ENCODE peak calls at places on chromosomes 13 and 19, in five cellular contexts. R is uterus, X is adrenal gland, L is transverse colon, S is ovary. Z is an unnamed sample.

GRCh38 chr19:13024126-13024957 is 29.1 kb downstream of the NFIX start:
- DNase-seq in R (peak; percentile 47), X (no peak), L (no peak), S (no peak), Z (no peak)

GRCh38 chr13:110347535-110348308 is 40.6 kb downstream of the COL4A2 start:
- DNase-seq in R (peak; percentile 53), X (peak; percentile 47), L (no peak), S (no peak), Z (no peak)

GRCh38 chr13:110228936-110229904 is 77.7 kb downstream of the COL4A1 start:
- DNase-seq in R (no peak), X (no peak), L (no peak), S (no peak), Z (no peak)

GRCh38 chr13:110388141-110388943 is 81.3 kb downstream of the COL4A2 start:
- DNase-seq in R (peak; percentile 66), X (no peak), L (peak; percentile 52), S (peak; percentile 59), Z (no peak)

GRCh38 chr19:56092685-56093631 is 28.1 kb downstream of the ZNF787 start:
- DNase-seq in R (no peak), X (peak; percentile 9), L (no peak), S (no peak), Z (no peak)

GRCh38 chr19:5665781-5666513 is 14.4 kb downstream of the MICOS13 start:
- DNase-seq in R (no peak), X (no peak), L (no peak), S (no peak), Z (no peak)

GRCh38 chr19:43782311-43782660 is 1.5 kb upstream of the KCNN4 start:
- DNase-seq in R (no peak), X (no peak), L (no peak), S (no peak), Z (no peak)

GRCh38 chr13:112198611-112199010 is 131.7 kb downstream of the SOX1 start:
- DNase-seq in R (no peak), X (no peak), L (no peak), S (no peak), Z (no peak)

GRCh38 chr19:47430041-47430802 is 10.9 kb upstream of the MEIS3 start:
- DNase-seq in R (no peak), X (peak; percentile 55), L (peak; percentile 64), S (no peak), Z (no peak)

GRCh38 chr19:56880592-56881190 is 40.2 kb upstream of the PEG3 start:
- DNase-seq in R (no peak), X (no peak), L (no peak), S (no peak), Z (no peak)

GRCh38 chr13:95677564-95678386 is 836 bp downstream of the DNAJC3 start:
- DNase-seq in R (no peak), X (no peak), L (peak; percentile 63), S (no peak), Z (no peak)

GRCh38 chr13:83881917-83882625 is at the start of gene SLITRK1:
- DNase-seq in R (no peak), X (peak; percentile 59), L (no peak), S (no peak), Z (no peak)

GRCh38 chr13:94708971-94709614 is 3.3 kb downstream of the SOX21 start:
- DNase-seq in R (no peak), X (no peak), L (no peak), S (no peak), Z (no peak)

GRCh38 chr13:104286566-104287290 is 1220.5 kb upstream of the SLC10A2 start:
- DNase-seq in R (no peak), X (no peak), L (no peak), S (no peak), Z (no peak)

GRCh38 chr13:29537736-29538624 is 57.5 kb downstream of the SLC7A1 start:
- DNase-seq in R (no peak), X (no peak), L (no peak), S (no peak), Z (no peak)

GRCh38 chr13:110702591-110703526 is 3.1 kb downstream of the CARS2 start:
- DNase-seq in R (no peak), X (peak; percentile 34), L (no peak), S (no peak), Z (no peak)

GRCh38 chr19:45780448-45781281 is 1.6 kb downstream of the DMPK start:
- DNase-seq in R (peak; percentile 52), X (no peak), L (no peak), S (peak; percentile 33), Z (no peak)

GRCh38 chr13:51453959-51454703 is 1.3 kb upstream of the INTS6 start:
- DNase-seq in R (peak; percentile 33), X (peak; percentile 65), L (peak; percentile 33), S (peak; percentile 44), Z (no peak)

GRCh38 chr13:76861859-76862258 is 24.3 kb downstream of the KCTD12 start:
- DNase-seq in R (no peak), X (peak; percentile 53), L (no peak), S (no peak), Z (no peak)

GRCh38 chr19:5200844-5201243 is 139.8 kb downstream of the PTPRS start:
- DNase-seq in R (no peak), X (no peak), L (no peak), S (no peak), Z (no peak)

DNA sequence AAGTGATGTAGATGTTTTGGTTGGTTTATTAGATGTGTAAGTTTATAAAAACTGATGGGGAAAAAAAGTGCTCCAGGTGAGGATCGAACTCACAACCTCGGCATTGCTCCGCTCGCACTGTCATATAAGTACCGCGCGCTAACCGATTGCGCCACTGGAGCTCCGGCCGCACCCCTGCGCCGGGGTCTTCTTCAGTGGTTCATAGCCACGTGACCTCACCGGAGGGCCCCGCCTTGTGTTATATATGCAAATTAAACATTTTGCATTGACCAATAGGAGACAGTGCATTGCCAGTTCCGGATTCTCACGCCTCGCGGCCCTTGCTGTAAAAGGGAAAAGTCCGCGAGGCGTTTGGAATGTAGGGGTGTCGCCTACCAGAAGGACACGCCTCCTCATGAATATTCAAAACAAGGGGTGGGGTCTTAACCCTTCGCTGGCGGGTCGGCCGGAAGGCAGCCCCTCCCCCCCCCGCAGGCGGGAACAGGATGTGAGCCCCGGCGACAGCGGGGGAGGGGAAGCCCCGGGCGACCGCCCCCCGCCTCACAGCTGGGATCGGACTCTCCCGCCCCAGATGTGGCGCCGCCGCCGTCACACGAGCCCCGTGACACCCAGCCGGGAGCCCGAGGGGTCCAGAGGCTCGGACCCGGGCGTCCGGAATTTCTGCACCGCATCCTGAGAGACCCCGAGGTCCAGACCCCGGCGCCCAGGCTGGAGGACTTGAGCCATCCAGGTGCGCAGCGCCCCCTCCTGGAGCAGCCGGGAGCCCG is at the start of gene PLEKHG2:
- DNase-seq in R (peak; percentile 98), X (peak; percentile 97), L (peak; percentile 97), S (peak; percentile 98), Z (peak; percentile 95)
- TF ChIP-seq POLR2A in R (peak; percentile 58), X (peak; percentile 89), L (peak; percentile 95), S (peak; percentile 57), Z (peak; percentile 85)

GRCh38 chr19:10817291-10818038 is 18.5 kb downstream of the TMED1 start:
- DNase-seq in R (peak; percentile 86), X (peak; percentile 47), L (peak; percentile 51), S (peak; percentile 80), Z (no peak)
- TF ChIP-seq POLR2A in R (peak; percentile 41), X (no peak), L (no peak), S (no peak), Z (no peak)

GRCh38 chr19:4088065-4088679 is 21.5 kb upstream of the ZBTB7A start:
- DNase-seq in R (no peak), X (no peak), L (no peak), S (no peak), Z (peak; percentile 19)

GRCh38 chr19:4090351-4091220 is 23.9 kb upstream of the ZBTB7A start:
- DNase-seq in R (no peak), X (no peak), L (no peak), S (no peak), Z (no peak)

GRCh38 chr19:4089946-4090345 is 23.2 kb upstream of the ZBTB7A start:
- DNase-seq in R (no peak), X (no peak), L (no peak), S (no peak), Z (no peak)

GRCh38 chr19:4088975-4089374 is 22.3 kb upstream of the ZBTB7A start:
- DNase-seq in R (no peak), X (no peak), L (no peak), S (no peak), Z (peak; percentile 22)

GRCh38 chr19:4089400-4089908 is 22.8 kb upstream of the ZBTB7A start:
- DNase-seq in R (no peak), X (no peak), L (peak; percentile 39), S (no peak), Z (peak; percentile 27)
- TF ChIP-seq POLR2A in R (no peak), X (no peak), L (no peak), S (no peak), Z (no peak)

GRCh38 chr19:7767487-7767886 is 4.4 kb downstream of the CLEC4M start:
- DNase-seq in R (no peak), X (no peak), L (no peak), S (no peak), Z (no peak)
- TF ChIP-seq POLR2A in R (no peak), X (no peak), L (no peak), S (no peak), Z (no peak)

GRCh38 chr13:113942591-113943103 is 31.2 kb downstream of the C13orf46 start:
- DNase-seq in R (no peak), X (no peak), L (no peak), S (no peak), Z (no peak)
- TF ChIP-seq POLR2A in R (no peak), X (no peak), L (no peak), S (no peak), Z (no peak)

GRCh38 chr13:41059896-41060722 is 1.2 kb upstream of the WBP4 start:
- DNase-seq in R (peak; percentile 91), X (peak; percentile 94), L (peak; percentile 94), S (peak; percentile 92), Z (peak; percentile 47)
- TF ChIP-seq POLR2A in R (peak; percentile 71), X (peak; percentile 86), L (peak; percentile 71), S (peak; percentile 66), Z (peak; percentile 70)

GRCh38 chr19:15251749-15252397 is 19.6 kb upstream of the EPHX3 start:
- DNase-seq in R (peak; percentile 93), X (peak; percentile 90), L (peak; percentile 67), S (peak; percentile 92), Z (no peak)

GRCh38 chr19:15252398-15253018 is 20.3 kb upstream of the EPHX3 start:
- DNase-seq in R (peak; percentile 44), X (no peak), L (no peak), S (no peak), Z (no peak)

GRCh38 chr19:15249912-15250634 is 17.8 kb upstream of the EPHX3 start:
- DNase-seq in R (peak; percentile 78), X (no peak), L (no peak), S (peak; percentile 62), Z (no peak)

GRCh38 chr19:15250635-15250993 is 18.4 kb upstream of the EPHX3 start:
- DNase-seq in R (no peak), X (no peak), L (no peak), S (no peak), Z (no peak)

GRCh38 chr19:15251010-15251748 is 18.9 kb upstream of the EPHX3 start:
- DNase-seq in R (peak; percentile 51), X (peak; percentile 64), L (no peak), S (peak; percentile 37), Z (no peak)
- TF ChIP-seq POLR2A in R (no peak), X (no peak), L (no peak), S (no peak), Z (no peak)